ENCODE peak calls at places on chromosomes 6 and 20, in five cellular contexts. One of them, this sample, is unnamed.

GRCh38 chr6:54958446-54958845 is 111.9 kb downstream of the FAM83B start:
- DNase-seq in thyroid gland: peak
- DNase-seq in cardiac muscle cell: no peak
- DNase-seq in sigmoid colon: no peak
- DNase-seq in kidney epithelial cell: no peak
- DNase-seq in this sample: no peak

GRCh38 chr6:42692151-42692911 is 30.1 kb downstream of the PRPH2 start:
- DNase-seq in kidney epithelial cell: peak
- DNase-seq in sigmoid colon: no peak
- DNase-seq in thyroid gland: peak
- DNase-seq in cardiac muscle cell: no peak
- DNase-seq in this sample: no peak

GRCh38 chr20:13212750-13213149 is 8.3 kb upstream of the ISM1 start:
- DNase-seq in cardiac muscle cell: no peak
- DNase-seq in sigmoid colon: no peak
- DNase-seq in thyroid gland: no peak
- DNase-seq in kidney epithelial cell: no peak
- DNase-seq in this sample: no peak

GRCh38 chr6:42337985-42338572 is 113.6 kb downstream of the TRERF1 start:
- DNase-seq in sigmoid colon: no peak
- DNase-seq in kidney epithelial cell: no peak
- DNase-seq in thyroid gland: no peak
- DNase-seq in cardiac muscle cell: no peak
- DNase-seq in this sample: no peak

GRCh38 chr6:1738682-1739081 is 129.0 kb downstream of the FOXC1 start:
- DNase-seq in thyroid gland: no peak
- DNase-seq in sigmoid colon: no peak
- DNase-seq in cardiac muscle cell: no peak
- DNase-seq in kidney epithelial cell: no peak
- DNase-seq in this sample: no peak

GRCh38 chr6:112153926-112154621 is 66.7 kb downstream of the FAM229B start:
- DNase-seq in cardiac muscle cell: no peak
- DNase-seq in thyroid gland: no peak
- DNase-seq in kidney epithelial cell: peak
- DNase-seq in sigmoid colon: no peak
- DNase-seq in this sample: no peak

GRCh38 chr6:130032758-130033323 is 14.5 kb downstream of the L3MBTL3 start:
- DNase-seq in sigmoid colon: no peak
- DNase-seq in cardiac muscle cell: no peak
- DNase-seq in kidney epithelial cell: no peak
- DNase-seq in thyroid gland: no peak
- DNase-seq in this sample: no peak

GRCh38 chr20:47334022-47334551 is 22.4 kb downstream of the ZMYND8 start:
- DNase-seq in cardiac muscle cell: no peak
- DNase-seq in sigmoid colon: no peak
- DNase-seq in thyroid gland: no peak
- DNase-seq in kidney epithelial cell: peak
- DNase-seq in this sample: no peak

GRCh38 chr6:19399406-19399805 is 437.8 kb upstream of the ID4 start:
- DNase-seq in thyroid gland: peak
- DNase-seq in cardiac muscle cell: no peak
- DNase-seq in sigmoid colon: peak
- DNase-seq in kidney epithelial cell: no peak
- DNase-seq in this sample: no peak

GRCh38 chr6:157981132-157981394 is 600 bp upstream of the SYNJ2 start:
- DNase-seq in kidney epithelial cell: no peak
- DNase-seq in sigmoid colon: peak
- DNase-seq in thyroid gland: no peak
- DNase-seq in cardiac muscle cell: no peak
- DNase-seq in this sample: no peak

GRCh38 chr20:44251284-44251683 is 4.2 kb downstream of the GDAP1L1 start:
- DNase-seq in cardiac muscle cell: no peak
- DNase-seq in thyroid gland: no peak
- DNase-seq in sigmoid colon: no peak
- DNase-seq in kidney epithelial cell: no peak
- DNase-seq in this sample: no peak

GRCh38 chr20:8855315-8855714 is 213.6 kb upstream of the PLCB4 start:
- DNase-seq in kidney epithelial cell: peak
- DNase-seq in cardiac muscle cell: no peak
- DNase-seq in thyroid gland: peak
- DNase-seq in sigmoid colon: peak
- DNase-seq in this sample: no peak

GRCh38 chr20:49043000-49043399 is 3.1 kb upstream of the CSE1L start:
- DNase-seq in thyroid gland: peak
- DNase-seq in cardiac muscle cell: no peak
- DNase-seq in sigmoid colon: no peak
- DNase-seq in kidney epithelial cell: no peak
- DNase-seq in this sample: no peak

GRCh38 chr6:170128346-170128745 is 162.5 kb downstream of the DLL1 start:
- DNase-seq in sigmoid colon: peak
- DNase-seq in thyroid gland: no peak
- DNase-seq in cardiac muscle cell: no peak
- DNase-seq in kidney epithelial cell: no peak
- DNase-seq in this sample: no peak

GRCh38 chr20:32457476-32457986 is 99.4 kb downstream of the ASXL1 start:
- DNase-seq in thyroid gland: peak
- DNase-seq in kidney epithelial cell: peak
- DNase-seq in cardiac muscle cell: peak
- DNase-seq in sigmoid colon: peak
- DNase-seq in this sample: peak

GRCh38 chr6:55953384-55953783 is 78.0 kb upstream of the BMP5 start:
- DNase-seq in kidney epithelial cell: peak
- DNase-seq in thyroid gland: no peak
- DNase-seq in sigmoid colon: no peak
- DNase-seq in cardiac muscle cell: no peak
- DNase-seq in this sample: no peak

GRCh38 chr20:62065669-62066338 is at the start of gene TAF4:
- DNase-seq in sigmoid colon: peak
- DNase-seq in thyroid gland: peak
- DNase-seq in cardiac muscle cell: peak
- DNase-seq in kidney epithelial cell: no peak
- DNase-seq in this sample: peak

GRCh38 chr20:25044261-25044560 is 13.7 kb downstream of the ACSS1 start:
- DNase-seq in thyroid gland: no peak
- DNase-seq in sigmoid colon: peak
- DNase-seq in kidney epithelial cell: no peak
- DNase-seq in cardiac muscle cell: no peak
- DNase-seq in this sample: no peak

GRCh38 chr6:23308166-23308565 is 738.8 kb downstream of the HDGFL1 start:
- DNase-seq in cardiac muscle cell: no peak
- DNase-seq in thyroid gland: peak
- DNase-seq in kidney epithelial cell: no peak
- DNase-seq in sigmoid colon: no peak
- DNase-seq in this sample: no peak

GRCh38 chr6:125815050-125815910 is 24.5 kb downstream of the NCOA7 start:
- DNase-seq in sigmoid colon: no peak
- DNase-seq in kidney epithelial cell: no peak
- DNase-seq in cardiac muscle cell: no peak
- DNase-seq in thyroid gland: no peak
- DNase-seq in this sample: no peak

GRCh38 chr6:76790045-76790796 is 673.1 kb downstream of the HTR1B start:
- DNase-seq in kidney epithelial cell: no peak
- DNase-seq in cardiac muscle cell: no peak
- DNase-seq in sigmoid colon: no peak
- DNase-seq in thyroid gland: no peak
- DNase-seq in this sample: no peak

GRCh38 chr6:24476631-24477030 is 12.7 kb downstream of the GPLD1 start:
- DNase-seq in thyroid gland: no peak
- DNase-seq in sigmoid colon: no peak
- DNase-seq in cardiac muscle cell: no peak
- DNase-seq in kidney epithelial cell: no peak
- DNase-seq in this sample: no peak

GRCh38 chr6:98576811-98577210 is 257.6 kb upstream of the POU3F2 start:
- DNase-seq in cardiac muscle cell: no peak
- DNase-seq in kidney epithelial cell: no peak
- DNase-seq in sigmoid colon: no peak
- DNase-seq in thyroid gland: no peak
- DNase-seq in this sample: no peak

GRCh38 chr20:49339123-49339522 is 61.3 kb upstream of the ZNFX1 start:
- DNase-seq in cardiac muscle cell: no peak
- DNase-seq in kidney epithelial cell: no peak
- DNase-seq in thyroid gland: no peak
- DNase-seq in sigmoid colon: no peak
- DNase-seq in this sample: no peak

GRCh38 chr6:79413562-79414002 is 123.6 kb downstream of the LCA5 start:
- DNase-seq in cardiac muscle cell: no peak
- DNase-seq in kidney epithelial cell: no peak
- DNase-seq in sigmoid colon: no peak
- DNase-seq in thyroid gland: no peak
- DNase-seq in this sample: no peak

GRCh38 chr6:108693406-108694154 is 132.9 kb downstream of the FOXO3 start:
- DNase-seq in cardiac muscle cell: no peak
- DNase-seq in thyroid gland: no peak
- DNase-seq in kidney epithelial cell: no peak
- DNase-seq in sigmoid colon: no peak
- DNase-seq in this sample: no peak

GRCh38 chr6:2449572-2449940 is 204.2 kb upstream of the GMDS start:
- DNase-seq in kidney epithelial cell: no peak
- DNase-seq in thyroid gland: no peak
- DNase-seq in sigmoid colon: no peak
- DNase-seq in cardiac muscle cell: no peak
- DNase-seq in this sample: no peak

GRCh38 chr20:8246153-8246552 is 114.1 kb downstream of the PLCB1 start:
- DNase-seq in cardiac muscle cell: no peak
- DNase-seq in thyroid gland: no peak
- DNase-seq in sigmoid colon: no peak
- DNase-seq in kidney epithelial cell: no peak
- DNase-seq in this sample: no peak

GRCh38 chr20:17043323-17043722 is 183.5 kb upstream of the PCSK2 start:
- DNase-seq in cardiac muscle cell: no peak
- DNase-seq in thyroid gland: no peak
- DNase-seq in kidney epithelial cell: no peak
- DNase-seq in sigmoid colon: no peak
- DNase-seq in this sample: no peak

GRCh38 chr20:64049060-64049886 is at the start of gene SOX18:
- DNase-seq in sigmoid colon: no peak
- DNase-seq in cardiac muscle cell: peak
- DNase-seq in thyroid gland: no peak
- DNase-seq in kidney epithelial cell: no peak
- DNase-seq in this sample: peak

GRCh38 chr6:52538921-52539354 is 37.9 kb downstream of the TRAM2 start:
- DNase-seq in cardiac muscle cell: no peak
- DNase-seq in kidney epithelial cell: no peak
- DNase-seq in sigmoid colon: no peak
- DNase-seq in thyroid gland: no peak
- DNase-seq in this sample: no peak

GRCh38 chr6:111469543-111469942 is 13.5 kb downstream of the REV3L start:
- DNase-seq in cardiac muscle cell: no peak
- DNase-seq in kidney epithelial cell: no peak
- DNase-seq in sigmoid colon: no peak
- DNase-seq in thyroid gland: no peak
- DNase-seq in this sample: no peak

GRCh38 chr6:73644941-73645591 is 8.7 kb downstream of the SLC17A5 start:
- DNase-seq in cardiac muscle cell: no peak
- DNase-seq in kidney epithelial cell: no peak
- DNase-seq in thyroid gland: no peak
- DNase-seq in sigmoid colon: no peak
- DNase-seq in this sample: no peak

GRCh38 chr6:1630771-1631217 is 21.1 kb downstream of the FOXC1 start:
- DNase-seq in thyroid gland: no peak
- DNase-seq in sigmoid colon: peak
- DNase-seq in cardiac muscle cell: no peak
- DNase-seq in kidney epithelial cell: no peak
- DNase-seq in this sample: no peak

GRCh38 chr20:53284141-53285055 is 309.2 kb downstream of the ZNF217 start:
- DNase-seq in kidney epithelial cell: no peak
- DNase-seq in thyroid gland: no peak
- DNase-seq in cardiac muscle cell: no peak
- DNase-seq in sigmoid colon: no peak
- DNase-seq in this sample: no peak

GRCh38 chr6:39228992-39229767 is at the start of gene KCNK5:
- DNase-seq in thyroid gland: peak
- DNase-seq in sigmoid colon: peak
- DNase-seq in kidney epithelial cell: no peak
- DNase-seq in cardiac muscle cell: peak
- DNase-seq in this sample: peak
- TF ChIP-seq CTCF in thyroid gland: peak
- TF ChIP-seq CTCF in sigmoid colon: peak
- TF ChIP-seq CTCF in kidney epithelial cell: peak
- TF ChIP-seq CTCF in cardiac muscle cell: peak
- TF ChIP-seq CTCF in this sample: peak

GRCh38 chr6:13486679-13487121 is 700 bp downstream of the GFOD1 start:
- DNase-seq in sigmoid colon: peak
- DNase-seq in kidney epithelial cell: no peak
- DNase-seq in thyroid gland: peak
- DNase-seq in cardiac muscle cell: peak
- DNase-seq in this sample: peak
- TF ChIP-seq CTCF in sigmoid colon: no peak
- TF ChIP-seq CTCF in kidney epithelial cell: no peak
- TF ChIP-seq CTCF in thyroid gland: no peak
- TF ChIP-seq CTCF in cardiac muscle cell: no peak
- TF ChIP-seq CTCF in this sample: no peak

GRCh38 chr6:113181164-113181563 is 676.0 kb upstream of the MARCKS start:
- DNase-seq in thyroid gland: peak
- DNase-seq in kidney epithelial cell: no peak
- DNase-seq in sigmoid colon: no peak
- DNase-seq in cardiac muscle cell: no peak
- DNase-seq in this sample: no peak

GRCh38 chr6:113184736-113185135 is 672.4 kb upstream of the MARCKS start:
- DNase-seq in thyroid gland: peak
- DNase-seq in cardiac muscle cell: no peak
- DNase-seq in sigmoid colon: peak
- DNase-seq in kidney epithelial cell: no peak
- DNase-seq in this sample: no peak

GRCh38 chr6:113185299-113185698 is 671.8 kb upstream of the MARCKS start:
- DNase-seq in thyroid gland: no peak
- DNase-seq in cardiac muscle cell: no peak
- DNase-seq in kidney epithelial cell: no peak
- DNase-seq in sigmoid colon: no peak
- DNase-seq in this sample: no peak

GRCh38 chr6:113182370-113183141 is 674.6 kb upstream of the MARCKS start:
- DNase-seq in sigmoid colon: no peak
- DNase-seq in kidney epithelial cell: peak
- DNase-seq in cardiac muscle cell: no peak
- DNase-seq in thyroid gland: no peak
- DNase-seq in this sample: no peak

GRCh38 chr6:113184291-113184690 is 672.9 kb upstream of the MARCKS start:
- DNase-seq in cardiac muscle cell: no peak
- DNase-seq in kidney epithelial cell: no peak
- DNase-seq in thyroid gland: no peak
- DNase-seq in sigmoid colon: no peak
- DNase-seq in this sample: no peak
- TF ChIP-seq CTCF in cardiac muscle cell: peak
- TF ChIP-seq CTCF in kidney epithelial cell: no peak
- TF ChIP-seq CTCF in thyroid gland: no peak
- TF ChIP-seq CTCF in sigmoid colon: no peak
- TF ChIP-seq CTCF in this sample: no peak

GRCh38 chr20:595330-596308 is 14.5 kb downstream of the TCF15 start:
- DNase-seq in sigmoid colon: peak
- DNase-seq in cardiac muscle cell: no peak
- DNase-seq in thyroid gland: no peak
- DNase-seq in kidney epithelial cell: no peak
- DNase-seq in this sample: no peak
- TF ChIP-seq CTCF in sigmoid colon: no peak
- TF ChIP-seq CTCF in cardiac muscle cell: no peak
- TF ChIP-seq CTCF in thyroid gland: no peak
- TF ChIP-seq CTCF in kidney epithelial cell: no peak
- TF ChIP-seq CTCF in this sample: no peak

This sample was measured in glutamatergic neuron.